ENCODE peak calls at places on chromosomes 7 and 10, in five cellular contexts. H is K562, E is stomach, V is suprapubic skin, O is SK-N-SH. X is an unnamed sample. For H3K36me3, the result is how much of the 10 kb centered on the place peaks cover.

GRCh38 chr7:12917801-12918200 is 230.4 kb downstream of the ARL4A start:
- DNase-seq in H (no peak), E (no peak), V (no peak), O (no peak), X (no peak)

GRCh38 chr7:78716876-78717275 is 736.6 kb downstream of the MAGI2 start:
- DNase-seq in H (no peak), E (no peak), V (no peak), O (no peak), X (no peak)

GRCh38 chr7:128919881-128920789 is 9.6 kb upstream of the KCP start:
- DNase-seq in H (peak), E (no peak), V (no peak), O (peak), X (no peak)

GRCh38 chr7:69728299-69728698 is 130.0 kb downstream of the AUTS2 start:
- DNase-seq in H (no peak), E (no peak), V (no peak), O (no peak), X (no peak)

GRCh38 chr7:28179081-28180030 is 1.2 kb downstream of the JAZF1 start:
- DNase-seq in H (peak), E (peak), V (peak), O (peak), X (peak)

GRCh38 chr7:7736671-7737070 is 18.3 kb upstream of the RPA3 start:
- DNase-seq in H (no peak), E (no peak), V (no peak), O (no peak), X (no peak)

GRCh38 chr7:665251-665650 is 61.2 kb upstream of the DNAAF5 start:
- DNase-seq in H (no peak), E (no peak), V (peak), O (peak), X (peak)

GRCh38 chr10:13492493-13493180 is 36.2 kb downstream of the BEND7 start:
- DNase-seq in H (no peak), E (no peak), V (no peak), O (no peak), X (no peak)

GRCh38 chr7:1091019-1091643 is 3.2 kb downstream of the GPER1 start:
- DNase-seq in H (no peak), E (no peak), V (no peak), O (no peak), X (no peak)

GRCh38 chr7:102220229-102220850 is 66.3 kb upstream of the SH2B2 start:
- DNase-seq in H (no peak), E (no peak), V (no peak), O (no peak), X (no peak)

GRCh38 chr10:74821501-74821900 is 4.9 kb upstream of the KAT6B start:
- DNase-seq in H (no peak), E (peak), V (no peak), O (no peak), X (no peak)

GRCh38 chr10:59098387-59098786 is 78.1 kb upstream of the PHYHIPL start:
- DNase-seq in H (no peak), E (no peak), V (no peak), O (no peak), X (peak)

GRCh38 chr10:112471878-112472487 is 25.0 kb downstream of the VTI1A start:
- DNase-seq in H (peak), E (no peak), V (no peak), O (peak), X (no peak)

GRCh38 chr10:133309720-133310398 is 1.1 kb downstream of the ZNF511 start:
- DNase-seq in H (no peak), E (peak), V (no peak), O (no peak), X (peak)

GRCh38 chr10:28391283-28391682 is 88.4 kb upstream of the MPP7 start:
- DNase-seq in H (no peak), E (no peak), V (no peak), O (no peak), X (no peak)

GRCh38 chr10:124092270-124093075 is 925 bp downstream of the CHST15 start:
- DNase-seq in H (no peak), E (peak), V (no peak), O (peak), X (peak)

GRCh38 chr10:364267-364775 is 229.1 kb downstream of the ZMYND11 start:
- DNase-seq in H (no peak), E (no peak), V (no peak), O (no peak), X (no peak)

GRCh38 chr7:22565315-22565811 is 65.4 kb upstream of the STEAP1B start:
- DNase-seq in H (peak), E (no peak), V (no peak), O (no peak), X (no peak)

GRCh38 chr7:121304259-121304658 is 24.5 kb upstream of the WNT16 start:
- DNase-seq in H (no peak), E (no peak), V (no peak), O (peak), X (no peak)

GRCh38 chr7:27295236-27295635 is 52.6 kb downstream of the EVX1 start:
- DNase-seq in H (no peak), E (no peak), V (no peak), O (no peak), X (no peak)

GRCh38 chr10:100519321-100520051 is at the start of gene SEC31B:
- DNase-seq in H (no peak), E (peak), V (no peak), O (peak), X (peak)

GRCh38 chr10:79086822-79087221 is 18.1 kb downstream of the ZMIZ1 start:
- DNase-seq in H (no peak), E (no peak), V (no peak), O (no peak), X (no peak)

GRCh38 chr7:132532237-132532734 is 44.0 kb downstream of the PLXNA4 start:
- DNase-seq in H (no peak), E (no peak), V (no peak), O (no peak), X (no peak)

GRCh38 chr7:22190736-22191135 is 166.2 kb downstream of the RAPGEF5 start:
- DNase-seq in H (no peak), E (no peak), V (no peak), O (no peak), X (no peak)

GRCh38 chr10:128049226-128050010 is 76.8 kb downstream of the MKI67 start:
- DNase-seq in H (no peak), E (no peak), V (no peak), O (no peak), X (no peak)

GRCh38 chr7:124722292-124722691 is 43.3 kb downstream of the GPR37 start:
- DNase-seq in H (no peak), E (no peak), V (no peak), O (no peak), X (no peak)

GRCh38 chr10:63523015-63523414 is 1.8 kb downstream of the REEP3 start:
- DNase-seq in H (no peak), E (no peak), V (no peak), O (no peak), X (no peak)

GRCh38 chr10:77421576-77421975 is 216.0 kb downstream of the KCNMA1 start:
- DNase-seq in H (no peak), E (no peak), V (no peak), O (no peak), X (no peak)

GRCh38 chr7:156456503-156457115 is 184.0 kb upstream of the RNF32 start:
- DNase-seq in H (no peak), E (no peak), V (no peak), O (no peak), X (no peak)

GRCh38 chr10:1548596-1548995 is 188.7 kb downstream of the ADARB2 start:
- DNase-seq in H (no peak), E (no peak), V (no peak), O (no peak), X (no peak)

GRCh38 chr7:50856821-50857220 is 74.1 kb upstream of the GRB10 start:
- DNase-seq in H (no peak), E (peak), V (no peak), O (no peak), X (no peak)

GRCh38 chr10:526651-527312 is 162.7 kb downstream of the DIP2C start:
- DNase-seq in H (peak), E (no peak), V (no peak), O (no peak), X (peak)

GRCh38 chr10:114780610-114781184 is 40.9 kb upstream of the FHIP2A start:
- DNase-seq in H (no peak), E (no peak), V (no peak), O (no peak), X (no peak)

DNA sequence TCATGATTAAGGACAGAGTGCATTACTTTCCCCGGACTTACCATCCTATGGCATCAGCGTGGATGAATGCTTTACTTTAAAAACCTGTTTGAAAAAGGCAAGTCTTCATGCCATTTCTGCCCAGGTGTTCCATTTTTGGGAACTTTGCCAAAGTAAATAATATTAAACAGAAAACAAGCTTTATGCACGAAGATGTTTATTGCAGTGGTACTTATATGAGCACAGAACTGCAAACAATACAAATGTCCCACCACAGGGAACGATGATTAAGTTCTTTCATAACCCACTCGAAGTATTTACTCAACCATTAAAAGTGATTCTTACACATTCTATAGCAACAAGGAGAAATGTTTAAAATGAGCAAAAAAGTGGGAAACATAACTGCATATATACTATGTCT is 109.7 kb upstream of the GDF10 start:
- DNase-seq in H (no peak), E (no peak), V (no peak), O (no peak), X (no peak)
- TF ChIP-seq EP300 in H (no peak), E (no peak), V (no peak), O (no peak), X (no peak)

GRCh38 chr7:157840913-157841756 is 504.3 kb downstream of the DNAJB6 start:
- DNase-seq in H (no peak), E (no peak), V (no peak), O (no peak), X (no peak)

GRCh38 chr7:157839672-157840167 is 502.9 kb downstream of the DNAJB6 start:
- DNase-seq in H (no peak), E (no peak), V (no peak), O (no peak), X (no peak)

GRCh38 chr7:157841757-157842390 is 505.1 kb downstream of the DNAJB6 start:
- DNase-seq in H (no peak), E (no peak), V (no peak), O (no peak), X (no peak)

GRCh38 chr7:157839226-157839625 is 502.4 kb downstream of the DNAJB6 start:
- DNase-seq in H (no peak), E (no peak), V (no peak), O (no peak), X (no peak)

GRCh38 chr7:157840174-157840912 is 503.5 kb downstream of the DNAJB6 start:
- DNase-seq in H (no peak), E (no peak), V (no peak), O (no peak), X (no peak)
- H3K36me3 ChIP-seq in H (under half), E (under half), V (under half), O (under half), X (under half)

DNA sequence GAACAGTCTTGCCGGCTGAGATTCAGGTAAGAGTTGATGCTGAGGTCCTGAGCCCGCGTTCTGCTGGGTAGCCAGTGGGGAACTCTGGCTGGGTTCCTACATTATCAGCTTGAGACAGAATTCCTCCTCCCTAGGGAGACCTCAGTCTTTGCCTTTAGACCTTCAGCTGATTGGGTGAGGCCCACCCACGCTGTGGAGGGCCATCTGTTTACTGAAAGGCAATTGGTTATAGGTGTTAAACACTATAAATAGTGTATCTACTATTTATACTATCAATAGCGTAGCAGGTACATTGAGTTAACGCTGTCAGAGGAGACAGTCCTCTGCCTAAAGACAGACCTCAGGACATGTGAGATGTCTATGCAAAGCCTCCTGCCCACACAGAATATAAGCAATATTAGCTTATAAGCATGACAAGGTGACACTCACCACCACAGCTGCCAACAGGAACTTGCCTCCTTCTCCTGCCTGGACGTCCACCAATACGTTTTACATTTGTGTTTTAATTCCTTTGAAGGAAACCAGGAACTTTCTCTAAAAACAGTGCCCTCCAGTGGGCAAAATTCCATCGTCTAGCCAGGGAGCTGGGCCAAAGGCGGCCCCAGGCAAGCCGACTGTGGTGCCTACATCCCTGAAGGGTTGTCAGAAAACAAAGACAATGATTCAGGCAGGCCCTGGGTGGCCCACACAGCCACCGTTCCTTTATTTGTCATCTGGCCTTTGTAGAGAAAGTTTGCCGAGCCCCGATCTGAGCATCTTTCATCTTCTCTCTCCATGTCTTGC is 58.8 kb downstream of the INSIG1 start:
- DNase-seq in H (peak), E (no peak), V (peak), O (peak), X (no peak)
- TF ChIP-seq CTCF in H (peak), E (no peak), V (no peak), O (peak), X (no peak)

GRCh38 chr7:84975586-84976185 is 211.2 kb downstream of the SEMA3D start:
- DNase-seq in H (no peak), E (no peak), V (no peak), O (no peak), X (no peak)

GRCh38 chr7:84985073-84985784 is 201.6 kb downstream of the SEMA3D start:
- DNase-seq in H (no peak), E (no peak), V (no peak), O (no peak), X (no peak)

GRCh38 chr7:84982199-84982598 is 204.7 kb downstream of the SEMA3D start:
- DNase-seq in H (no peak), E (no peak), V (no peak), O (no peak), X (no peak)

DNA sequence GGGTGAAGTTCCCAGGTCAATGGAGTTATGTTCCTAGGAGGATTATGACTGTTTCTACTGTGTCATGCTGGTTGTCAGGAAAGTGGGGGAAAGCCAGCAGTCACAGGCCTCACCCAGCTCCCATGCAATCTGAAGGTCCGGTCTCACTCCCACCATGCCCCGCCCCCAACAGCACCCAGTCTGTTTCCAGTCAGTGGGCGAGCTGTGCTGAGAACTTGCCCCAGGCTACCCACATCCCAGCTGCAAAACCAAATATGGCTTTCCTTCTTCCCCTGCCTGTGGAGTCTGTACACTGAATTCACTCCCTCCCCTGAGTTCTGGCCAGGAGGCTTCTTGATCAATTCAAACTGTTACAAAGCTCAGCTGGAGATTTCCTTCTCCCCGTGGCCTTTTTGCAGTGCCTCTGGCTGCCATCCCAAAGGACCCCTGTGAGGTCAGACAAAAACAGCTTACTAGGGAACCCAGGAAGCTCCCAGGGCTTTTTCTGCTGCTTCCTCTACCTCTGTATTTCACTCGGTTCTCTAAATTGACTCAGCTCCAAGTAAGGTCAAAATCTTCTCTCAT is 205.7 kb downstream of the SEMA3D start:
- DNase-seq in H (no peak), E (no peak), V (no peak), O (no peak), X (no peak)
- TF ChIP-seq EP300 in H (no peak), E (no peak), V (no peak), O (no peak), X (no peak)

DNA sequence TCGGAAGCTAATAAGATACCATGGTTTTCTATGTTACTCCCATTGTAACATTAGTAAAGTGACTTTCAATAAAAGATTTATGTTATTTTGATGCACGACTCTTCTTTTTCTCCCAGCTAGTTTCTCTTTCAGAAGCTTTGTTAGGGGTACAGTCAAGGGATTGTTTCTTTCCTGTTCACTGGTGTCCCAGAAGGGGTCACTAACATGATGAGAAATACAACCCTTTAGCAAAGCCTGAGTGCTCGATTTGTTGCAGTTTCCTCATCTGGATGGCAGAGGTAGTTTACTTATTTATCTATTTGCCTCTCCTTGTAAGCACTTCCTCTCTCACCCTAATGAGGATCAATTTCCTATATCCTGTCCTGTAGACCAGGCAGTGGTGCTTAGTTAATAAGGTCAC is 17.0 kb downstream of the SRI start:
- DNase-seq in H (no peak), E (no peak), V (no peak), O (no peak), X (no peak)
- H3K36me3 ChIP-seq in H (under half), E (half or more), V (half or more), O (half or more), X (under half)

GRCh38 chr7:127710635-127711034 is 58.6 kb downstream of the SND1 start:
- DNase-seq in H (no peak), E (no peak), V (no peak), O (no peak), X (no peak)

GRCh38 chr7:127711872-127712271 is 59.9 kb downstream of the SND1 start:
- DNase-seq in H (no peak), E (no peak), V (no peak), O (no peak), X (no peak)

GRCh38 chr7:127708201-127708600 is 56.2 kb downstream of the SND1 start:
- DNase-seq in H (no peak), E (no peak), V (no peak), O (no peak), X (no peak)

GRCh38 chr7:127706766-127707165 is 54.8 kb downstream of the SND1 start:
- DNase-seq in H (no peak), E (no peak), V (no peak), O (no peak), X (no peak)

GRCh38 chr7:127708788-127709187 is 56.8 kb downstream of the SND1 start:
- DNase-seq in H (peak), E (peak), V (peak), O (peak), X (peak)
- TF ChIP-seq CTCF in H (peak), E (peak), V (peak), O (peak), X (peak)

GRCh38 chr7:147646568-147646967 is 944.0 kb upstream of the C7orf33 start:
- DNase-seq in H (no peak), E (no peak), V (no peak), O (no peak), X (no peak)
- TF ChIP-seq EP300 in H (no peak), E (no peak), V (no peak), O (no peak), X (no peak)

GRCh38 chr7:37329940-37330339 is 118.7 kb downstream of the ELMO1 start:
- DNase-seq in H (no peak), E (no peak), V (no peak), O (no peak), X (no peak)

GRCh38 chr7:37330775-37331174 is 117.9 kb downstream of the ELMO1 start:
- DNase-seq in H (no peak), E (no peak), V (no peak), O (peak), X (no peak)

GRCh38 chr7:37322831-37323230 is 125.8 kb downstream of the ELMO1 start:
- DNase-seq in H (no peak), E (no peak), V (no peak), O (no peak), X (no peak)

GRCh38 chr7:37323912-37324430 is 124.7 kb downstream of the ELMO1 start:
- DNase-seq in H (no peak), E (no peak), V (no peak), O (no peak), X (no peak)

DNA sequence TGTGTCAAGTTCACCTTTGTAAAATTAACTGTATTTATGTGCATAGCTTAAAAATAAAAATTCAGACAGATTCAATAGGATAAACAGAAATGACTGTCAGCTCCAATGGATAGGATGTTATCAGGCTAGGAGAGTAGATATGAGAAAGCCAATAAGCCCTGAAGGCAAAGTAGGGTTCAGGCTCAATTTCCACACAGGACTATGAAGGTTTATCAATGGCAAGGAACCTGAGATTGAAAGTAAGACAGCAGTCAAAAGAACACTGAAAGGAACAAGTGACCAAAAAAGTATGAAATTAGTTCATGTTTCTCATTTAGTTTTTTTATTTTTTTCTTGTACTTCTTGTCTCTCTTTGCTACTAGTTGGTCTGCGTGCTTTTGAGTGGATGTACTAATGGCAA is 121.4 kb downstream of the ELMO1 start:
- DNase-seq in H (no peak), E (no peak), V (no peak), O (no peak), X (no peak)
- H3K36me3 ChIP-seq in H (under half), E (under half), V (under half), O (under half), X (under half)

GRCh38 chr10:86698207-86698940 is 30.1 kb downstream of the LDB3 start:
- DNase-seq in H (no peak), E (no peak), V (no peak), O (no peak), X (no peak)
- TF ChIP-seq CTCF in H (peak), E (no peak), V (no peak), O (no peak), X (no peak)